ENCODE peak calls at places on chromosomes 5 and 9, in seven cellular contexts. I is transverse colon, B is GM12878, L is GM23338, X is endothelial cell of umbilical vein, P is prostate gland, H is K562. Q is an unnamed sample.

GRCh38 chr9:99118782-99119466 is 14.0 kb downstream of the TGFBR1 start:
- DNase-seq in X (no peak), H (no peak), L (no peak), B (peak), I (peak), P (no peak), Q (no peak)

GRCh38 chr5:174612686-174613085 is 111.7 kb upstream of the MSX2 start:
- DNase-seq in L (no peak), X (no peak), P (no peak), I (no peak), B (no peak), H (no peak), Q (no peak)

GRCh38 chr9:12880406-12881016 is 105.7 kb downstream of the LURAP1L start:
- DNase-seq in X (no peak), I (no peak), L (no peak), B (no peak), H (no peak), P (no peak), Q (peak)

GRCh38 chr5:143491644-143492043 is 88.2 kb upstream of the NR3C1 start:
- DNase-seq in L (no peak), I (no peak), H (no peak), B (no peak), P (no peak), X (no peak), Q (no peak)

GRCh38 chr5:154892370-154892771 is 33.9 kb downstream of the CNOT8 start:
- DNase-seq in B (no peak), I (no peak), H (no peak), L (no peak), X (peak), P (no peak), Q (no peak)

GRCh38 chr5:123220616-123221146 is 131.6 kb downstream of the PRDM6 start:
- DNase-seq in L (no peak), P (no peak), I (no peak), X (no peak), H (no peak), B (no peak), Q (no peak)

GRCh38 chr9:105007143-105007542 is 79.2 kb upstream of the ABCA1 start:
- DNase-seq in L (no peak), B (no peak), I (peak), P (no peak), H (no peak), X (peak), Q (no peak)

GRCh38 chr5:161614342-161614741 is 67.8 kb upstream of the GABRB2 start:
- DNase-seq in L (no peak), P (no peak), H (no peak), X (no peak), B (no peak), I (no peak), Q (no peak)

GRCh38 chr9:135391759-135392158 is 87.8 kb upstream of the PPP1R26 start:
- DNase-seq in P (no peak), I (no peak), L (no peak), B (no peak), X (no peak), H (no peak), Q (no peak)

GRCh38 chr9:89352874-89353649 is 34.8 kb downstream of the SECISBP2 start:
- DNase-seq in P (no peak), I (no peak), X (no peak), B (no peak), L (no peak), H (no peak), Q (no peak)

GRCh38 chr9:12502520-12502919 is 190.7 kb upstream of the TYRP1 start:
- DNase-seq in H (no peak), L (no peak), B (no peak), P (no peak), X (no peak), I (no peak), Q (no peak)

GRCh38 chr5:89930591-89931383 is 478.8 kb downstream of the CETN3 start:
- DNase-seq in I (no peak), X (peak), P (no peak), B (peak), L (no peak), H (no peak), Q (no peak)

GRCh38 chr5:50666261-50667078 is at the start of gene PARP8:
- DNase-seq in B (no peak), I (peak), H (no peak), X (no peak), L (peak), P (peak), Q (no peak)

GRCh38 chr5:56088967-56089829 is 94.4 kb upstream of the IL6ST start:
- DNase-seq in P (no peak), B (peak), X (no peak), L (no peak), H (no peak), I (no peak), Q (no peak)

GRCh38 chr9:89639367-89639795 is 34.6 kb downstream of the GADD45G start:
- DNase-seq in B (no peak), X (no peak), L (peak), H (no peak), P (peak), I (no peak), Q (no peak)

GRCh38 chr5:143877196-143877595 is 65.2 kb downstream of the HMHB1 start:
- DNase-seq in B (no peak), X (no peak), I (no peak), H (no peak), L (no peak), P (no peak), Q (no peak)

GRCh38 chr9:75039006-75039405 is 10.9 kb upstream of the CARNMT1 start:
- DNase-seq in P (no peak), L (no peak), X (no peak), B (no peak), H (no peak), I (no peak), Q (no peak)

GRCh38 chr9:35746583-35746982 is 2.4 kb downstream of the GBA2 start:
- DNase-seq in H (no peak), B (no peak), P (no peak), X (peak), L (no peak), I (peak), Q (no peak)

GRCh38 chr5:134642931-134643530 is 5.6 kb upstream of the SEC24A start:
- DNase-seq in P (no peak), X (no peak), B (peak), H (no peak), L (no peak), I (no peak), Q (no peak)

GRCh38 chr9:97852001-97852398 is 1.0 kb upstream of the FOXE1 start:
- DNase-seq in X (no peak), I (no peak), L (peak), P (no peak), H (no peak), B (no peak), Q (no peak)
- H3K4me3 ChIP-seq in X (no peak), I (no peak), L (peak), P (no peak), H (no peak), B (no peak), Q (no peak)

GRCh38 chr5:176770431-176770830 is 39.9 kb upstream of the UNC5A start:
- DNase-seq in L (no peak), P (no peak), H (no peak), X (no peak), B (no peak), I (no peak), Q (no peak)
- TF ChIP-seq POLR2AphosphoS5 in L (no peak), P (no peak), H (no peak), X (no peak), B (no peak), I (no peak), Q (no peak)

DNA sequence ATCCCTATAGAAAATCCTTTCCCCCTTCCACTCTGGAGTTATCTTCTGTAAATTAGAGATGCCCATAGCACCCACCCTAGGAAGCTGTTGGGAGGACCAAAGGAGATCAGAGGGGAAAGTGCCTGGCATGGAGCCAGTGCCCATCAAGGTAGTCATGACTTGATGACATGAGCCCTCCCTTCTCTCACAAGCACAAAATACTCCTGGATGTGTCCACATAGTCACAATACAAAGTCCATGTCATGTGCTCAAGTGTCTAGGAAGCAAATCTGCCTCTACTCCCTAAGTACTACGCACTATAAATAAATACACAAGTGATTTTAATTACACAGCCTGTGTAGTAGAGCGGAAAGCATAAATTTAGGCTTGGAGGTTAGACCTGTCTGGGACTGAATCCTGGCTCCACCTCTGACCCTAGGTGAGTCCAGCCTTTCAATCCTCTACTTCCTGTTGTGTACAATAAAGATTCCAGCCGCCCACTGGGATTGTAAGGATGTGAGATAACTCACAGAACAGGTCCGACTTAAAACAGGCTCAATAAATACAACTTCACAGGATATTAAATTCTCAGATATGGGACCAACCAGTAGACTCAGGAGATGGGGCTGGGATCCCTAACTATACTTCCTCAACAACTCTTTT is 30.6 kb downstream of the TTC39B start:
- DNase-seq in L (no peak), H (no peak), X (no peak), I (peak), P (no peak), B (no peak), Q (no peak)
- H3K4me3 ChIP-seq in L (no peak), H (no peak), X (no peak), I (no peak), P (no peak), B (no peak), Q (no peak)

DNA sequence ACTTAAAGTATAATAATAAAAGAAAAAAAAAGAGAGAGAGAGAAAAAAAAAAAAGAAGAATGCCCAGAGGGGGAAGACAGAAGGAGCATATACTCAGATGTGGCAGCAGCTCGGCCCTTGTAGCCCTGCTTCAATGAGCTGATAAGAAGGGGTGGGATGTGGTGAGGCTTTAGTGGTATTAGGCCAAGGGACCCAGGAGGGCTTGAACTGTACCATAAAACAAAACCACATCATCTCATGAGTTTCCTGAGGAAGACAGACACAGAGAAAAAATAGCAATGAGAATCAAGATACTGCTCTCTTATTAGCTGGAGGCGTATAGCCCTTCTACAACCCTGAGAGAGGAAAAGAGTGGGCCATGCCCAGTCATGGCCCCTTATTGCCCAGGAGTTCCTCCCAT is 72.8 kb downstream of the SLC1A1 start:
- DNase-seq in I (no peak), B (no peak), L (no peak), P (no peak), H (no peak), X (no peak), Q (no peak)
- TF ChIP-seq POLR2AphosphoS5 in I (no peak), B (no peak), L (no peak), P (no peak), H (no peak), X (no peak), Q (no peak)

GRCh38 chr5:151212361-151212899 is 11.5 kb downstream of the CCDC69 start:
- DNase-seq in H (no peak), P (no peak), L (no peak), I (no peak), B (peak), X (no peak), Q (no peak)

GRCh38 chr5:151215546-151215880 is 8.4 kb downstream of the CCDC69 start:
- DNase-seq in H (no peak), P (no peak), B (no peak), I (no peak), X (no peak), L (no peak), Q (no peak)

GRCh38 chr5:151213803-151214613 is 9.9 kb downstream of the CCDC69 start:
- DNase-seq in X (peak), B (peak), H (peak), L (peak), I (peak), P (no peak), Q (peak)

GRCh38 chr5:151216781-151217180 is 7.1 kb downstream of the CCDC69 start:
- DNase-seq in H (no peak), X (no peak), I (no peak), B (no peak), P (no peak), L (no peak), Q (no peak)

GRCh38 chr5:151214614-151215545 is 9.0 kb downstream of the CCDC69 start:
- DNase-seq in H (no peak), X (no peak), I (peak), L (no peak), P (no peak), B (peak), Q (no peak)
- H3K4me3 ChIP-seq in H (no peak), X (no peak), I (no peak), L (no peak), P (no peak), B (peak), Q (peak)

GRCh38 chr5:1067141-1068121 is 44.4 kb downstream of the SLC12A7 start:
- DNase-seq in L (no peak), X (no peak), I (no peak), P (no peak), H (peak), B (no peak), Q (no peak)

GRCh38 chr5:1066676-1067075 is 45.2 kb downstream of the SLC12A7 start:
- DNase-seq in X (no peak), P (no peak), L (no peak), I (no peak), B (no peak), H (no peak), Q (no peak)

GRCh38 chr5:1068895-1069719 is 42.8 kb downstream of the SLC12A7 start:
- DNase-seq in L (no peak), P (no peak), X (no peak), H (no peak), B (no peak), I (no peak), Q (no peak)

GRCh38 chr5:1069720-1070088 is 42.2 kb downstream of the SLC12A7 start:
- DNase-seq in I (no peak), L (no peak), H (no peak), P (no peak), X (no peak), B (no peak), Q (no peak)

GRCh38 chr5:1068204-1068894 is 43.5 kb downstream of the SLC12A7 start:
- DNase-seq in H (no peak), P (no peak), L (no peak), I (no peak), B (no peak), X (no peak), Q (no peak)
- TF ChIP-seq POLR2AphosphoS5 in H (no peak), P (no peak), L (no peak), I (no peak), B (no peak), X (no peak), Q (no peak)

DNA sequence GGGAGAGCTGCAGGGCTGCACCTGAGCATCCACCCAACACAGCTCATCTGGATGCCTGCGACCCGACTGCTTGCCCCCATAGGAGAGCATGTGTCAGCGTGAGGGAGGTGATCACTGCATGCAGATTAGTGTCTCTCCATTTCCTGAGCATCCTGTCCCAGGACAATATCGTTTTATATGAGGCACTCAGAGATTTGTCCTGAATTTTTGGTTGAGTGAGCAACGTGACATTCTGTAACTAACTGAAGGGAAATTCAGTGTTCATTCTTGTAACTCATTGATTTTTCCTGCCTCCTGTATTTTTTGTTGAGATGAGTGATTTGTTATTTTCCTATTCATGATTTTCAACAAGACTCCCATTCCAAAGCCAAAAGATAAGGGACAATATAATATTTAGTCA is 20.7 kb upstream of the ANKRD34B start:
- DNase-seq in H (no peak), L (no peak), P (no peak), X (no peak), B (no peak), I (no peak), Q (no peak)
- H3K4me3 ChIP-seq in H (no peak), L (no peak), P (no peak), X (no peak), B (no peak), I (no peak), Q (no peak)

DNA sequence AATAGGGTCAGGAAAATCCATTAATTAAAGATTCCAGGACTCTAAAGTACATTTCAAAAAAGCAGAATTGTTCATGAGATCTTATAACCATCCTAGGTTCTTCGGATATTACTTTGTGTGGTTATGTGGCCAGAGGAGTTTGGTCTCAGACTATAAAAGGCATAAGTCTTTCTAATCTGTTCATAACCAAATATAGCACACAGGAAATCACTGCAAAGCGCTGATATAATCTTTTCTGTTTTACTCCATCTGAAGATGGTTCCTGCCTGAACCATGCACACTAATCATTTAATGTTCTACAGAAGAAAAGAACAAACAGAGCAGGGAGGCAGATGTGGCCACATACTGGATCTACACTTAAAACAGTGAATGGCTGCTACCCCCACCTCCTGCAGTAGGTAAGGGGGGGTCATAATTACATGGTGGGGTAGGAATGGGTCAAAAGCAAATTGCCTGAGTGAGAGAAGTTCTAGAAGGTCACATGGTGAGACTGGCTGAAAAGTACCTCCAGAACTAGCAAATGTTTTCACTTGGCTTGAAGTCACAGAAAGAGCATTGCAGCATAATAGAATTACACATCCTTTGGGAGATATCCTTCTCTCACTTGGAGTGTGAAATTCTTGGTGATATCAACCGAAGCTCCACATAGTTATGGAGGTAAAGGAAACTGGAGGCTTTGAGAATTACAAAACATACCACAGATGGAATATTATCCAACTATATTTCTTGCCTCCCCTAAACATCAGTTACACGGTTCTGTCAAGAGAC is 182.7 kb downstream of the SEMA5A start:
- DNase-seq in X (no peak), P (no peak), B (peak), L (no peak), H (no peak), I (no peak), Q (no peak)
- TF ChIP-seq POLR2AphosphoS5 in X (no peak), P (no peak), B (no peak), L (no peak), H (no peak), I (no peak), Q (no peak)

GRCh38 chr9:131274674-131275331 is 1.5 kb downstream of the FAM78A start:
- DNase-seq in X (peak), H (peak), L (no peak), P (no peak), I (peak), B (no peak), Q (no peak)
- H3K4me3 ChIP-seq in X (peak), H (peak), L (no peak), P (peak), I (peak), B (peak), Q (no peak)